ENCODE peak calls at places on chromosomes 7 and 10, in six cellular contexts. X, Q, A, V, G and O are unnamed samples. For H3K36me3 and H3K4me1, the result is how much of the 10 kb centered on the place peaks cover.

GRCh38 chr10:101272229-101272868 is 43.1 kb upstream of the LBX1 start:
- DNase-seq in Q (peak), V (peak), A (peak), X (peak), G (peak), O (peak)

GRCh38 chr10:49569031-49569765 is 30.3 kb upstream of the ERCC6 start:
- DNase-seq in Q (no peak), V (no peak), X (no peak), A (no peak), G (no peak), O (no peak)

GRCh38 chr7:155298288-155298833 is 683 bp downstream of the INSIG1 start:
- DNase-seq in V (peak), Q (no peak), G (no peak), X (no peak), A (peak), O (no peak)

GRCh38 chr7:92644406-92645113 is 54.4 kb upstream of the FAM133B start:
- DNase-seq in V (no peak), A (no peak), X (peak), G (peak), Q (no peak), O (peak)

GRCh38 chr7:5528071-5528814 is 104.6 kb upstream of the TNRC18 start:
- DNase-seq in X (peak), G (peak), Q (peak), V (peak), A (peak), O (peak)

GRCh38 chr7:72325561-72325960 is 86.6 kb downstream of the CALN1 start:
- DNase-seq in X (no peak), Q (no peak), A (no peak), V (no peak), G (no peak), O (no peak)

GRCh38 chr7:144606231-144606630 is 202.7 kb upstream of the NOBOX start:
- DNase-seq in X (no peak), V (no peak), Q (no peak), G (no peak), A (no peak), O (no peak)

GRCh38 chr10:79093658-79094411 is 25.1 kb downstream of the ZMIZ1 start:
- DNase-seq in V (no peak), Q (peak), A (peak), G (peak), X (no peak), O (peak)

GRCh38 chr10:15897282-15897681 is 37.0 kb upstream of the MINDY3 start:
- DNase-seq in A (no peak), G (no peak), V (no peak), X (no peak), Q (no peak), O (no peak)

GRCh38 chr10:72387187-72387586 is 32.5 kb upstream of the DNAJB12 start:
- DNase-seq in A (no peak), Q (no peak), G (no peak), V (no peak), X (no peak), O (no peak)

GRCh38 chr7:46776790-46777189 is 805.1 kb downstream of the TNS3 start:
- DNase-seq in V (no peak), A (no peak), G (no peak), Q (no peak), X (no peak), O (no peak)

GRCh38 chr10:61097026-61097425 is 153.0 kb upstream of the RHOBTB1 start:
- DNase-seq in A (no peak), V (no peak), G (no peak), Q (no peak), X (no peak), O (no peak)

GRCh38 chr7:110442386-110442837 is 648.5 kb upstream of the LRRN3 start:
- DNase-seq in X (peak), G (no peak), V (peak), A (peak), Q (no peak), O (no peak)

GRCh38 chr10:17665742-17666141 is 21.8 kb downstream of the STAM start:
- DNase-seq in G (no peak), A (no peak), X (peak), V (no peak), Q (peak), O (no peak)

GRCh38 chr7:146885231-146885630 is 768.6 kb downstream of the CNTNAP2 start:
- DNase-seq in G (no peak), V (no peak), Q (no peak), A (no peak), X (no peak), O (no peak)

GRCh38 chr10:77351386-77351785 is 286.2 kb downstream of the KCNMA1 start:
- DNase-seq in X (no peak), G (no peak), Q (no peak), V (no peak), A (no peak), O (no peak)

GRCh38 chr7:110921478-110922210 is 169.3 kb upstream of the LRRN3 start:
- DNase-seq in A (no peak), V (no peak), Q (no peak), X (no peak), G (no peak), O (no peak)

GRCh38 chr10:30917790-30918189 is 113.9 kb downstream of the ZNF438 start:
- DNase-seq in V (no peak), A (no peak), G (no peak), Q (no peak), X (no peak), O (no peak)

GRCh38 chr7:106010331-106010730 is 47.3 kb downstream of the CDHR3 start:
- DNase-seq in G (no peak), X (no peak), Q (no peak), A (no peak), V (no peak), O (no peak)

GRCh38 chr7:152859781-152860191 is 100.2 kb downstream of the ACTR3B start:
- DNase-seq in Q (no peak), V (peak), G (no peak), A (no peak), X (no peak), O (no peak)

GRCh38 chr7:154996756-154997155 is 6.2 kb downstream of the PAXIP1 start:
- DNase-seq in G (no peak), V (peak), X (no peak), Q (no peak), A (no peak), O (no peak)

GRCh38 chr10:21519981-21520436 is 5.5 kb downstream of the SKIDA1 start:
- DNase-seq in V (peak), Q (no peak), A (no peak), X (no peak), G (no peak), O (no peak)

GRCh38 chr10:6722616-6723004 is 142.5 kb upstream of the PRKCQ start:
- DNase-seq in X (no peak), A (no peak), V (no peak), G (no peak), Q (no peak), O (no peak)

GRCh38 chr7:70098905-70099672 is 500.8 kb downstream of the AUTS2 start:
- DNase-seq in V (no peak), A (no peak), G (no peak), Q (no peak), X (no peak), O (no peak)

GRCh38 chr7:130096243-130096827 is 26.0 kb downstream of the KLHDC10 start:
- DNase-seq in A (no peak), Q (no peak), G (no peak), X (no peak), V (no peak), O (no peak)

GRCh38 chr7:129493555-129493954 is 8.8 kb upstream of the SMKR1 start:
- DNase-seq in A (no peak), Q (no peak), V (no peak), X (no peak), G (no peak), O (no peak)

GRCh38 chr7:138032186-138032585 is 30.3 kb upstream of the CREB3L2 start:
- DNase-seq in A (no peak), X (no peak), Q (no peak), V (no peak), G (no peak), O (no peak)

GRCh38 chr7:40003586-40003985 is 53.5 kb downstream of the CDK13 start:
- DNase-seq in A (no peak), X (no peak), V (peak), G (no peak), Q (no peak), O (no peak)
- H3K36me3 ChIP-seq in A (under half), X (under half), V (under half), G (under half), Q (under half), O (under half)

GRCh38 chr7:157337316-157338149 is 729 bp downstream of the DNAJB6 start:
- DNase-seq in G (peak), V (peak), A (peak), Q (peak), X (peak), O (peak)
- H3K4me1 ChIP-seq in G (under half), V (under half), A (under half), Q (under half), X (half or more), O (under half)

DNA sequence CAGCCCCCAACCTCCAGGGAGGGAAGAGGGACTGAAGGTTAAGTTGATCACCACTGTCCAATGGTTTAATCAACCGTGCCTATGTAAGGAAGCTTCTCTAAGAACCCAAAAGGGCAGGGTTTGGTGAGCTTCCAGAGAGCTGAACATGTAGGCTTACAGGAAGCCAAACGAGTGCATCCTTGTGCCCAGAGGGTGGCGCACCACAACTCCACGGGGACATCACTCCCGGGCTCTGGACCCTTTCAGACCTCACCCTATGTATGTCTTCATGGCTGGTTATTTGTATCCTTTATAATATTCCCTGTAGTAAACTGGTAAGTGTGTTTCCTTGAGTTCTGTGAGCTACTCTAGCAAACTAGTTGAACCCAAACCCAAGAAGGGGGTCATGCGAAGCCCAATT is 11.5 kb upstream of the NFKB2 start:
- DNase-seq in V (peak), A (no peak), Q (no peak), G (no peak), X (no peak), O (no peak)
- TF ChIP-seq CTCF in V (peak), A (no peak), Q (no peak), G (no peak), X (no peak), O (no peak)

GRCh38 chr7:105006367-105007139 is 7.5 kb upstream of the KMT2E start:
- DNase-seq in A (peak), Q (no peak), V (no peak), G (no peak), X (no peak), O (no peak)

GRCh38 chr7:105003875-105004510 is 10.0 kb upstream of the KMT2E start:
- DNase-seq in A (no peak), G (no peak), Q (no peak), V (no peak), X (no peak), O (no peak)

GRCh38 chr7:105010538-105011523 is 3.2 kb upstream of the KMT2E start:
- DNase-seq in X (no peak), A (no peak), Q (no peak), G (no peak), V (no peak), O (no peak)

GRCh38 chr7:105009667-105010537 is 4.1 kb upstream of the KMT2E start:
- DNase-seq in G (no peak), A (no peak), X (no peak), Q (no peak), V (no peak), O (no peak)

GRCh38 chr7:105007298-105007697 is 6.7 kb upstream of the KMT2E start:
- DNase-seq in X (no peak), Q (no peak), V (no peak), G (no peak), A (no peak), O (no peak)
- H3K36me3 ChIP-seq in X (under half), Q (under half), V (under half), G (under half), A (under half), O (under half)

GRCh38 chr7:108249458-108249857 is 119.3 kb upstream of the LAMB4 start:
- DNase-seq in A (no peak), V (no peak), X (no peak), Q (no peak), G (no peak), O (no peak)

GRCh38 chr7:108251700-108252099 is 121.5 kb upstream of the LAMB4 start:
- DNase-seq in G (no peak), A (no peak), V (no peak), Q (no peak), X (no peak), O (no peak)

GRCh38 chr7:108254259-108254658 is 124.1 kb upstream of the LAMB4 start:
- DNase-seq in Q (no peak), A (no peak), V (no peak), X (no peak), G (no peak), O (no peak)

GRCh38 chr7:108253275-108254044 is 123.3 kb upstream of the LAMB4 start:
- DNase-seq in A (no peak), G (no peak), V (no peak), Q (no peak), X (no peak), O (no peak)

GRCh38 chr7:108252177-108252576 is 122.0 kb upstream of the LAMB4 start:
- DNase-seq in Q (no peak), X (no peak), V (no peak), A (no peak), G (no peak), O (no peak)
- H3K4me1 ChIP-seq in Q (under half), X (under half), V (under half), A (under half), G (under half), O (under half)

GRCh38 chr7:1926908-1927306 is 256.8 kb downstream of the ELFN1 start:
- DNase-seq in V (no peak), X (no peak), Q (no peak), G (no peak), A (no peak), O (no peak)

GRCh38 chr7:1925973-1926907 is 256.2 kb downstream of the ELFN1 start:
- DNase-seq in X (no peak), G (no peak), A (no peak), V (no peak), Q (no peak), O (no peak)

GRCh38 chr7:1924185-1924817 is 254.2 kb downstream of the ELFN1 start:
- DNase-seq in G (no peak), V (no peak), Q (no peak), X (no peak), A (no peak), O (peak)

GRCh38 chr7:1923409-1924053 is 253.5 kb downstream of the ELFN1 start:
- DNase-seq in V (no peak), X (no peak), G (no peak), A (no peak), Q (no peak), O (peak)

DNA sequence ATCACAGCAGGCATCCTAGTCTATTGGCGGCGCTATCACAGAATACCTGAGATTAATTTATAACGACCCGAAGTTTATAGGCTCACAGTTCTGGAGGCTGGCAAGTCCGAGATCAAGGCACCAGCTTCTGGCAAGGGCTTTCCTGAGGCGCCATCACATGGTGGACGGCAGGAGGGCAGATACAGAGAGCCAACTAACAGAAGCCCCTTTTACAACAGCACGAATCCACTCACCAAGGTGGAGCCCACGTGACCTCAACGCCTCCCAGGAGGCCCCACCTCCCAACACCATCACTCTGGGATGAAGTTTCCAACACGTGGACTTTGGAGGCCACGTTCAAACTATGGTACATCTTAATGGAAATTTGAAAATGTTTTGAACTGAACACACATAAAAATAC is 255.3 kb downstream of the ELFN1 start:
- DNase-seq in G (no peak), Q (no peak), A (no peak), V (no peak), X (no peak), O (peak)
- TF ChIP-seq CTCF in G (no peak), Q (no peak), A (no peak), V (peak), X (no peak), O (no peak)

DNA sequence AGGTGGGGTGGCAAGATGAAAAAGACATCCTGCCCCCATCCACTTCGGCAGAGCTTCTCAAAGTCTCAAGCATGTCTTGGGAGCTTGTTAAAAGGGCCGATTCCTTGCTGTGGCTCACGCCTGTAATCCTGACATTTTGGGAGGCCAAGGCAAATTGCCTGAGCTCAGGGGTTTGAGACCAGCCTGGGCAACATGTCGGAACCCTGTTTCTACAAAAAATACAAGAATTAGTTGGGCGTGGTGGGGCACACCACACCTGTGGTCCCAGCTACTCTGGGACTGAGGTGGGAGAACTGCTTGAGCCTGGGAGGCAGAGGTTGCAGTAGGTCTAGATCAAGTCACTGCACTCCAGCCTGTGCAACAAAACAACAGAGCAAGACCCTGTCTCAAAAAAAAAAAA is 14.5 kb downstream of the TRIM8 start:
- DNase-seq in V (no peak), A (no peak), G (no peak), X (no peak), Q (no peak), O (no peak)
- H3K36me3 ChIP-seq in V (under half), A (under half), G (under half), X (half or more), Q (under half), O (under half)

GRCh38 chr7:33771422-33771821 is 133.9 kb upstream of the BMPER start:
- DNase-seq in X (no peak), V (no peak), Q (no peak), G (no peak), A (no peak), O (no peak)
- H3K4me1 ChIP-seq in X (under half), V (under half), Q (under half), G (under half), A (under half), O (under half)